ENCODE peak calls at places on chromosomes 6 and 20, in seven cellular contexts. W, D, P, V, R, Q and J are unnamed samples.

GRCh38 chr6:2498224-2498623 is 252.5 kb downstream of the MYLK4 start:
- DNase-seq in P (no peak), R (no peak), V (no peak), D (no peak), W (no peak), Q (peak; percentile 83), J (no peak)

GRCh38 chr6:157249756-157250155 is 73.6 kb downstream of the TMEM242 start:
- DNase-seq in W (no peak), V (no peak), R (no peak), D (no peak), Q (no peak), P (no peak), J (no peak)

GRCh38 chr6:117613920-117614535 is 11.7 kb upstream of the GOPC start:
- DNase-seq in P (no peak), Q (no peak), W (no peak), D (peak; percentile 42), V (no peak), R (no peak), J (no peak)

GRCh38 chr6:122144229-122144628 is 255.2 kb upstream of the HSF2 start:
- DNase-seq in R (no peak), P (no peak), D (no peak), W (no peak), Q (no peak), V (no peak), J (no peak)

GRCh38 chr6:223763-224162 is 68.5 kb upstream of the DUSP22 start:
- DNase-seq in W (no peak), R (no peak), P (no peak), V (peak; percentile 86), Q (peak; percentile 61), D (no peak), J (no peak)

GRCh38 chr6:163165155-163165910 is 249.2 kb upstream of the QKI start:
- DNase-seq in R (no peak), P (no peak), Q (no peak), D (no peak), W (no peak), V (no peak), J (no peak)

GRCh38 chr6:162670345-162670744 is 57.2 kb downstream of the PRKN start:
- DNase-seq in R (no peak), Q (no peak), W (no peak), P (no peak), D (no peak), V (no peak), J (no peak)

GRCh38 chr20:21396921-21397340 is 395 bp downstream of the NKX2-4 start:
- DNase-seq in Q (no peak), P (peak; percentile 25), W (no peak), V (no peak), D (peak; percentile 53), R (no peak), J (no peak)

GRCh38 chr6:45710304-45710821 is 305.3 kb downstream of the CLIC5 start:
- DNase-seq in D (no peak), V (peak; percentile 23), P (peak; percentile 46), R (no peak), Q (no peak), W (peak; percentile 18), J (no peak)

GRCh38 chr6:43790031-43790430 is 20.0 kb downstream of the VEGFA start:
- DNase-seq in Q (no peak), W (no peak), P (no peak), R (no peak), D (no peak), V (no peak), J (no peak)

GRCh38 chr6:127343753-127344659 is 597 bp upstream of the ECHDC1 start:
- DNase-seq in R (no peak), V (peak; percentile 79), W (peak; percentile 18), Q (peak; percentile 34), P (no peak), D (peak; percentile 45), J (no peak)

GRCh38 chr6:3838992-3839867 is 9.9 kb upstream of the FAM50B start:
- DNase-seq in D (no peak), R (no peak), W (no peak), Q (no peak), P (peak; percentile 44), V (peak; percentile 57), J (no peak)

GRCh38 chr6:80425089-80425823 is 318.8 kb downstream of the BCKDHB start:
- DNase-seq in P (no peak), D (no peak), W (no peak), V (peak; percentile 99), Q (peak; percentile 59), R (no peak), J (no peak)

GRCh38 chr6:56841751-56842150 is 113.2 kb upstream of the BEND6 start:
- DNase-seq in R (no peak), Q (no peak), P (no peak), W (no peak), D (no peak), V (no peak), J (no peak)

GRCh38 chr20:10553326-10553984 is 118.3 kb downstream of the SLX4IP start:
- DNase-seq in P (peak; percentile 42), D (peak; percentile 87), V (peak; percentile 82), R (no peak), W (peak; percentile 82), Q (peak; percentile 69), J (peak; percentile 52)

GRCh38 chr6:130520235-130520634 is 154.4 kb downstream of the TMEM200A start:
- DNase-seq in P (no peak), R (no peak), Q (peak; percentile 59), V (peak; percentile 38), W (no peak), D (no peak), J (no peak)

GRCh38 chr6:6218246-6219085 is 102.0 kb downstream of the F13A1 start:
- DNase-seq in W (no peak), P (no peak), Q (peak; percentile 8), V (no peak), D (no peak), R (no peak), J (no peak)

GRCh38 chr6:6811151-6812002 is 222.9 kb downstream of the LY86 start:
- DNase-seq in W (peak; percentile 76), R (no peak), V (peak; percentile 67), Q (peak; percentile 99), P (peak; percentile 76), D (peak; percentile 84), J (no peak)

GRCh38 chr6:28323813-28324424 is 12.0 kb downstream of the ZSCAN31 start:
- DNase-seq in Q (no peak), P (no peak), D (no peak), R (no peak), V (no peak), W (no peak), J (no peak)

GRCh38 chr6:16200231-16200941 is 38.0 kb upstream of the GMPR start:
- DNase-seq in D (no peak), W (peak; percentile 58), Q (no peak), P (no peak), R (no peak), V (no peak), J (no peak)
- H3K4me3 ChIP-seq in D (no peak overlapping the region), W (peak overlapping the region; percentile 29), Q (no peak overlapping the region), P (no peak overlapping the region), R (peak overlapping the region; percentile 59), V (no peak overlapping the region), J (peak overlapping the region; percentile 24)

DNA sequence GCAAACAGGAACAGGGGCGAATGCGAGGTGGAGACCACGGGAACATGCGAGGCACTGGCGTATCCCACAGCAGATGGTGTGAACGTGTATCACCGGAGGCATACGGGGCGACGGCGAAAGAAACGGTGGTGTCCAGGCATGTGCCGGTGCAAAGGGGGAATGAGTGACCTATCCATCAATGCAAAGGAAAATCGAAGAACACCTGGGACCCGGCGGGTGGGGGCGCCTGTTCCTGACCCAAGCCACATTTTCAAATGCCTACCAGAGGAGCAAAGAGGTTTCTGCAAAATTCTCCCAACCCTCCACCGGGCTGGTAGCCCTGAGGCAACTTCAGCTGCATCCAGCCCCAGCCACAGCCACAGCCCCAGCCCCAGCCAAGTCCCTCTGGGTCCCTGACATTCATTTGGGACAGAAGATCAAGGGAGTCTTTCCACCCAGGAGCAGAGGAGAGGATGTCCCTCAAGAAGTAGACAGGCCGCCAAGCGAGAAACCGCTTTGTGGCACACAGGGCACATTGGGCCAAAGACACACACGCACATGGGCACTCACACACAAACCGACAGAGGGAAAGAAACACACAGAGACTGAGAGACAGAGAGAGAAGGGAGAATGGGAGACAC is 164.0 kb upstream of the ZNF337 start:
- DNase-seq in P (no peak), R (no peak), D (no peak), V (no peak), W (no peak), Q (no peak), J (no peak)
- H3K27ac ChIP-seq in P (no peak overlapping the region), R (no peak overlapping the region), D (no peak overlapping the region), V (no peak overlapping the region), W (no peak overlapping the region), Q (no peak overlapping the region), J (no peak overlapping the region)

GRCh38 chr20:62553838-62554161 is 78.0 kb upstream of the GATA5 start:
- DNase-seq in P (no peak), D (no peak), Q (no peak), W (no peak), V (no peak), R (no peak), J (no peak)
- H3K27me3 ChIP-seq in P (no peaks in the 10 kb centered on the region), D (peaks cover 17% of the 10 kb centered on the region), Q (peaks cover 54% of the 10 kb centered on the region), W (no peaks in the 10 kb centered on the region), V (peaks cover 91% of the 10 kb centered on the region), R (no peaks in the 10 kb centered on the region), J (peaks cover 64% of the 10 kb centered on the region)

GRCh38 chr20:35226775-35227681 is 538 bp downstream of the MMP24 start:
- DNase-seq in V (peak; percentile 34), Q (peak; percentile 23), D (peak; percentile 82), P (peak; percentile 44), R (no peak), W (peak; percentile 52), J (no peak)
- H3K4me3 ChIP-seq in V (peak overlapping the region; percentile 32), Q (no peak overlapping the region), D (peak overlapping the region; percentile 61), P (peak overlapping the region; percentile 27), R (peak overlapping the region; percentile 58), W (no peak overlapping the region), J (peak overlapping the region; percentile 42)